ENCODE peak calls at places on chromosome 15, in four cellular contexts. One of them, this sample, is unnamed.

GRCh38 chr15:91717811-91718210 is 135.7 kb upstream of the SLCO3A1 start:
- DNase-seq in GM12878: no peak
- DNase-seq in HepG2: no peak
- DNase-seq in K562: no peak
- DNase-seq in this sample: no peak

GRCh38 chr15:51180009-51180408 is 85.3 kb upstream of the TNFAIP8L3 start:
- DNase-seq in HepG2: no peak
- DNase-seq in GM12878: no peak
- DNase-seq in K562: no peak
- DNase-seq in this sample: no peak

GRCh38 chr15:77060560-77060959 is 10.3 kb downstream of the TSPAN3 start:
- DNase-seq in GM12878: no peak
- DNase-seq in K562: no peak
- DNase-seq in HepG2: no peak
- DNase-seq in this sample: no peak

GRCh38 chr15:45634442-45635190 is at the start of gene SQOR:
- DNase-seq in HepG2: peak
- DNase-seq in GM12878: peak
- DNase-seq in K562: no peak
- DNase-seq in this sample: peak

GRCh38 chr15:96366526-96366877 is 36.0 kb downstream of the NR2F2 start:
- DNase-seq in K562: no peak
- DNase-seq in GM12878: no peak
- DNase-seq in HepG2: no peak
- DNase-seq in this sample: no peak

GRCh38 chr15:73930371-73930770 is 4.1 kb downstream of the LOXL1 start:
- DNase-seq in GM12878: no peak
- DNase-seq in HepG2: no peak
- DNase-seq in K562: no peak
- DNase-seq in this sample: no peak

GRCh38 chr15:93703092-93703785 is 528.1 kb upstream of the MCTP2 start:
- DNase-seq in HepG2: no peak
- DNase-seq in GM12878: no peak
- DNase-seq in K562: no peak
- DNase-seq in this sample: no peak

GRCh38 chr15:49712846-49713450 is 92.1 kb downstream of the DTWD1 start:
- DNase-seq in K562: no peak
- DNase-seq in GM12878: no peak
- DNase-seq in HepG2: no peak
- DNase-seq in this sample: no peak

GRCh38 chr15:69324031-69324430 is 25.3 kb downstream of the PAQR5 start:
- DNase-seq in K562: no peak
- DNase-seq in GM12878: no peak
- DNase-seq in HepG2: no peak
- DNase-seq in this sample: no peak

GRCh38 chr15:92011611-92012367 is 158.3 kb downstream of the SLCO3A1 start:
- DNase-seq in K562: no peak
- DNase-seq in GM12878: no peak
- DNase-seq in HepG2: no peak
- DNase-seq in this sample: no peak

GRCh38 chr15:25184356-25185155 is 229.8 kb downstream of the SNRPN start:
- DNase-seq in HepG2: no peak
- DNase-seq in GM12878: no peak
- DNase-seq in K562: no peak
- DNase-seq in this sample: no peak

GRCh38 chr15:90829942-90830440 is 38.4 kb upstream of the FURIN start:
- DNase-seq in K562: no peak
- DNase-seq in HepG2: no peak
- DNase-seq in GM12878: no peak
- DNase-seq in this sample: no peak

GRCh38 chr15:53193149-53193548 is 403.0 kb upstream of the ONECUT1 start:
- DNase-seq in GM12878: no peak
- DNase-seq in K562: no peak
- DNase-seq in HepG2: peak
- DNase-seq in this sample: no peak

GRCh38 chr15:82021992-82022391 is 23.8 kb downstream of the MEX3B start:
- DNase-seq in HepG2: no peak
- DNase-seq in K562: no peak
- DNase-seq in GM12878: no peak
- DNase-seq in this sample: no peak

GRCh38 chr15:54504695-54505094 is 526.5 kb downstream of the UNC13C start:
- DNase-seq in GM12878: no peak
- DNase-seq in K562: no peak
- DNase-seq in HepG2: no peak
- DNase-seq in this sample: no peak

GRCh38 chr15:29570931-29571727 is 251.1 kb downstream of the TJP1 start:
- DNase-seq in GM12878: no peak
- DNase-seq in K562: no peak
- DNase-seq in HepG2: no peak
- DNase-seq in this sample: peak

GRCh38 chr15:30791239-30791638 is 112.5 kb upstream of the FAN1 start:
- DNase-seq in K562: peak
- DNase-seq in GM12878: no peak
- DNase-seq in HepG2: no peak
- DNase-seq in this sample: peak

GRCh38 chr15:51696566-51696965 is 15.3 kb downstream of the SCG3 start:
- DNase-seq in HepG2: no peak
- DNase-seq in K562: no peak
- DNase-seq in GM12878: no peak
- DNase-seq in this sample: no peak

GRCh38 chr15:57273366-57273765 is 102.9 kb upstream of the CGNL1 start:
- DNase-seq in GM12878: no peak
- DNase-seq in HepG2: no peak
- DNase-seq in K562: no peak
- DNase-seq in this sample: no peak

GRCh38 chr15:39434751-39435238 is 146.1 kb upstream of the THBS1 start:
- DNase-seq in HepG2: peak
- DNase-seq in GM12878: no peak
- DNase-seq in K562: no peak
- DNase-seq in this sample: no peak

GRCh38 chr15:60479361-60479684 is 381 bp upstream of the ICE2 start:
- DNase-seq in HepG2: no peak
- DNase-seq in GM12878: no peak
- DNase-seq in K562: no peak
- DNase-seq in this sample: no peak

GRCh38 chr15:80778964-80779657 is at the start of gene CEMIP:
- DNase-seq in K562: peak
- DNase-seq in GM12878: no peak
- DNase-seq in HepG2: peak
- DNase-seq in this sample: peak

GRCh38 chr15:92631721-92632120 is 23.9 kb downstream of the FAM174B start:
- DNase-seq in K562: peak
- DNase-seq in HepG2: no peak
- DNase-seq in GM12878: no peak
- DNase-seq in this sample: no peak

GRCh38 chr15:60511351-60512157 is 32.6 kb upstream of the ICE2 start:
- DNase-seq in K562: no peak
- DNase-seq in GM12878: no peak
- DNase-seq in HepG2: no peak
- DNase-seq in this sample: no peak

GRCh38 chr15:26176831-26177230 is 313.7 kb upstream of the ATP10A start:
- DNase-seq in HepG2: no peak
- DNase-seq in K562: no peak
- DNase-seq in GM12878: no peak
- DNase-seq in this sample: no peak

GRCh38 chr15:31300981-31301686 is 25.5 kb upstream of the KLF13 start:
- DNase-seq in HepG2: no peak
- DNase-seq in GM12878: no peak
- DNase-seq in K562: no peak
- DNase-seq in this sample: no peak

GRCh38 chr15:51600114-51600513 is 22.5 kb downstream of the DMXL2 start:
- DNase-seq in K562: no peak
- DNase-seq in GM12878: peak
- DNase-seq in HepG2: no peak
- DNase-seq in this sample: no peak

GRCh38 chr15:101055411-101055810 is 136.3 kb downstream of the LRRK1 start:
- DNase-seq in GM12878: no peak
- DNase-seq in HepG2: no peak
- DNase-seq in K562: no peak
- DNase-seq in this sample: no peak

GRCh38 chr15:69410290-69410874 is 3.8 kb upstream of the KIF23 start:
- DNase-seq in K562: no peak
- DNase-seq in GM12878: no peak
- DNase-seq in HepG2: peak
- DNase-seq in this sample: peak

DNA sequence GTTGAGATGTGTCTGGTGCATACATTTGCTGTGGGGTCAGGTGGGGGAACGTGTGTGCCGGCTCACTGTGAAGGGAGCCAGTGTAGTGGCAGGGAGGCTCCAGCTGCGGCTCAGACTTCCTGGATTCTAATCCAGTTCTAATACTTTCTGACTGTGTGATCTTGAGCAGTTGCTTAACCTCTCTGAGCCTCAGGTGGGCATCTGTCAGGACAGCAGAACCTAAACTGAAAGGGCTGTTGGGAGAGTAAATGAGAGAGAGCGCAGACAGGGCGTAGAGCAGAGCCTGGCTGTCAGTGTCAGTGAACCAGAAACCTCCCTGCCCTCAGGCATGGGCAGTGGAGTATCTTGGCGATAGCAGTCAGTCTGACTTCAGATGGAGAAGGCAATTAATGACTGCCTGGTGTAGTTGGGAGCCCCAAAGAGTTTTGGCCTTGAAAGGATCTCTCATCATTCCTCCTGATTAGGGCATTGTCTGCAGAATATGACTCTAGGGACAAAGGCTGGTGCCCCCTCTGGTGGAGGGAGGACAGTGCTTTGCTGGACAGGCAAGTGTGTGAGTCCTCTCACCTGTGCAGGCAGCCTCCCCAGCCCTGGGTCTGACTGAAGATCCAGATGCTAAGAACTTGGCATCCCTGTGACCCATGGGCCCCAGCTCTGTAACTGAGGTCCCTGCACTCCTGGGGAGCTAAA is 9.6 kb downstream of the KBTBD13 start:
- DNase-seq in K562: peak
- DNase-seq in HepG2: peak
- DNase-seq in GM12878: no peak
- DNase-seq in this sample: peak
- TF ChIP-seq ATF2 in K562: no peak
- TF ChIP-seq ATF2 in HepG2: no peak
- TF ChIP-seq ATF2 in GM12878: no peak
- TF ChIP-seq ATF2 in this sample: no peak

GRCh38 chr15:68227806-68228142 is 1.8 kb downstream of the CLN6 start:
- DNase-seq in HepG2: no peak
- DNase-seq in K562: peak
- DNase-seq in GM12878: no peak
- DNase-seq in this sample: no peak

GRCh38 chr15:68230157-68231100 is 901 bp upstream of the CLN6 start:
- DNase-seq in HepG2: no peak
- DNase-seq in GM12878: peak
- DNase-seq in K562: no peak
- DNase-seq in this sample: no peak

GRCh38 chr15:68229386-68230156 is at the start of gene CLN6:
- DNase-seq in HepG2: peak
- DNase-seq in K562: peak
- DNase-seq in GM12878: peak
- DNase-seq in this sample: peak

GRCh38 chr15:68228143-68228970 is 1.2 kb downstream of the CLN6 start:
- DNase-seq in GM12878: no peak
- DNase-seq in HepG2: no peak
- DNase-seq in K562: peak
- DNase-seq in this sample: no peak

DNA sequence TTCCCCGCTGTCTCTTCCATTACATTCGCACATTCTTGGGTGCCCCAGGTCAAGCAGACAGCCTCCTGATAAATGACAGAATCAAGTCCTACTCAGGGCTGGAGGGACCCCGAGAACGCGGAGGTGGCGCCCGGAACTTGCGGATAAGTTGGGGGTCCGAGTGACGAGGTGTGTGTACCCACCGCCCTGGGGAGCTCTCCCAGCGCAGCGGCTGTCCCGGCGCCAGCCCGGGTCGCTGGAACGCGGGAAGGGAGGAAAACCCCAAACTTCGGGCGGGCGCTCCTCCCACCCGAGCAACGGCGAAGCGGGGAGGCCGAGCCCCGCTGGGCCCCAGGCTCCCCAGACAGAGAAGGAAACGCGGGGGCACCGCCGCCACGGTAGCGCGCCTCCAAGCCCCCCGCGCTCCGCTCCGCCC is 550 bp downstream of the CLN6 start:
- DNase-seq in GM12878: no peak
- DNase-seq in K562: no peak
- DNase-seq in HepG2: no peak
- DNase-seq in this sample: no peak
- TF ChIP-seq ATF3 in GM12878: no peak
- TF ChIP-seq ATF3 in K562: no peak
- TF ChIP-seq ATF3 in HepG2: no peak
- TF ChIP-seq ATF3 in this sample: no peak

DNA sequence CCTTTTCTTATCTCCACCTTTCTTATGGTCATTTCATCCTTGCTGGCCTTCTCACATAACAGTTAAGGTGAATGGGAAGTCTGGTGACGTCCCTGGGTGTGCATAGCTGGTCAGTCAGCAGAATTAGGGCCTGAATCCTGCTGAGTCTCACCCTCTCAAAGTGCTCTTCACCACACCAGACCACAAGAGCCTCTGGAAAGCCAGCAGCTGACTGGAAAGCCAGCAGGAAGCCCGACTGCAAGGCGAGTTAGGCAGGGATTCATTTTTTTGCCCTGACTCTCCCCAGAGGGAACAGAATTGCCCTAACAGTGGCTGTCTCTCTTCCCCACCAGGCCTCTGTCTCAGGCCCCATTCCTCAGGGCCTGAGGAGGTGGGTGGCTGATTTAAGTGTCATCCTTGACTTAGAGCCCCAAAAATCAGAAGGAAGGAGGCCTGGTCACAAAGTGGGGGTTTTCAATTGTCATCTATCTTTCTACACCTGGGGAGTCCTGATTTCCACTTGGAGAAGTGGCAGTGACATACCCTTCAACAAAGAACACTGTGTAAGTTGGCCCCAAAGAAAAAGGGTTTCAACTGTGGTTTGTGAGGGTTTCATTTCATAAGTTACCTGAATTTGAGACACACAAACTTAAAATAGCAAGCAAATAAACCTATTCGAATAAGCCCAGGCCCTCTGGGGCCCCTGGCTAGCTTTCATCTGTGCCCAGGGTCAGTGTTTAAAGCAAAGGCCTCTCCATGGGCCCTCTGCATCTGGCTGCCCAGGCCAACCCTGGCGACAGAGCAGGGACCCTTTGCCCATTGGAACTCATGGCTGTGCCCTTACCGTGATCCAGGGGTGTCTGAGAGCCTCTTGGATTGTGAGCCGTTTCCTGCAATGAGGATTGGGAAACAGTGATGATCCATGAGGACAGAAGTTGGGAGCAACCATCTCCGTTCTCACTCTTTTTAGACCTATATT is 90.5 kb upstream of the HERC1 start:
- DNase-seq in K562: no peak
- DNase-seq in GM12878: no peak
- DNase-seq in HepG2: no peak
- DNase-seq in this sample: no peak
- TF ChIP-seq TCF7 in K562: no peak
- TF ChIP-seq TCF7 in GM12878: no peak
- TF ChIP-seq TCF7 in HepG2: no peak
- TF ChIP-seq TCF7 in this sample: no peak

GRCh38 chr15:43209059-43209824 is 11.6 kb downstream of the EPB42 start:
- DNase-seq in HepG2: peak
- DNase-seq in GM12878: no peak
- DNase-seq in K562: peak
- DNase-seq in this sample: peak
- TF ChIP-seq ATF2 in HepG2: no peak
- TF ChIP-seq ATF2 in GM12878: no peak
- TF ChIP-seq ATF2 in K562: no peak
- TF ChIP-seq ATF2 in this sample: no peak